ENCODE peak calls at places on chromosome 4, in ten cellular contexts. E is AG10803, V is bronchial epithelial cell, C is GM12878, P is fibroblast of lung, M is AG04450, I is transverse colon, O is mucosa of descending colon, N is fibroblast of pulmonary artery, U is dorsolateral prefrontal cortex. R is an unnamed sample.

GRCh38 chr4:151099976-151100417 is 569 bp downstream of the RPS3A start:
- DNase-seq in E (peak; percentile 61), M (no peak), I (no peak), O (no peak), C (no peak), P (peak; percentile 45), N (peak; percentile 43), U (no peak), V (peak; percentile 29), R (peak; percentile 40)

GRCh38 chr4:151610229-151610628 is 150.6 kb downstream of the GATB start:
- DNase-seq in V (no peak), M (no peak), C (no peak), E (no peak), I (no peak), U (no peak), N (no peak), O (no peak), P (no peak), R (no peak)

GRCh38 chr4:126888968-126889367 is 743.8 kb upstream of the INTU start:
- DNase-seq in C (no peak), N (peak; percentile 26), M (no peak), U (no peak), E (peak; percentile 53), I (no peak), V (peak; percentile 43), O (no peak), P (peak; percentile 67), R (peak; percentile 53)

GRCh38 chr4:57153207-57153606 is 43.0 kb upstream of the IGFBP7 start:
- DNase-seq in O (no peak), V (no peak), C (no peak), E (no peak), U (no peak), P (no peak), M (no peak), N (no peak), I (no peak), R (no peak)

GRCh38 chr4:183987529-183987946 is 82.4 kb downstream of the STOX2 start:
- DNase-seq in I (peak; percentile 66), N (peak; percentile 86), O (peak; percentile 67), E (peak; percentile 74), P (peak; percentile 87), C (no peak), M (peak; percentile 65), U (peak; percentile 77), V (peak; percentile 98), R (peak; percentile 84)

GRCh38 chr4:111943796-111944203 is 201.5 kb upstream of the FAM241A start:
- DNase-seq in M (no peak), V (peak; percentile 69), O (no peak), P (peak; percentile 40), N (peak; percentile 55), I (peak; percentile 61), U (no peak), C (no peak), E (peak; percentile 54), R (peak; percentile 17)

GRCh38 chr4:137651128-137651527 is 118.8 kb upstream of the PCDH18 start:
- DNase-seq in I (no peak), P (peak; percentile 63), N (peak; percentile 31), C (no peak), M (no peak), O (no peak), E (peak; percentile 62), U (no peak), V (no peak), R (peak; percentile 76)

GRCh38 chr4:42923431-42923830 is 30.9 kb downstream of the GRXCR1 start:
- DNase-seq in M (no peak), E (no peak), N (no peak), P (no peak), I (no peak), C (no peak), O (no peak), V (no peak), U (no peak), R (no peak)

GRCh38 chr4:120730777-120731320 is 191.7 kb downstream of the PRDM5 start:
- DNase-seq in V (no peak), P (no peak), O (no peak), M (no peak), E (no peak), U (no peak), N (no peak), I (no peak), C (no peak), R (no peak)

GRCh38 chr4:166293551-166293950 is 420.5 kb downstream of the TLL1 start:
- DNase-seq in N (peak; percentile 43), E (no peak), M (no peak), P (no peak), V (no peak), O (no peak), I (no peak), C (no peak), U (no peak), R (no peak)

GRCh38 chr4:155802573-155802972 is 43.8 kb downstream of the GUCY1B1 start:
- DNase-seq in E (no peak), N (no peak), M (no peak), I (no peak), C (no peak), U (no peak), V (no peak), P (peak; percentile 53), O (no peak), R (no peak)

GRCh38 chr4:37631551-37631950 is 54.6 kb downstream of the RELL1 start:
- DNase-seq in E (peak; percentile 78), N (peak; percentile 74), I (peak; percentile 26), V (no peak), M (peak; percentile 18), P (peak; percentile 73), O (no peak), U (no peak), C (no peak), R (peak; percentile 34)

GRCh38 chr4:102114118-102114630 is 231.1 kb downstream of the SLC39A8 start:
- DNase-seq in V (no peak), C (no peak), M (no peak), N (no peak), I (no peak), O (no peak), P (no peak), E (no peak), U (no peak), R (no peak)

DNA sequence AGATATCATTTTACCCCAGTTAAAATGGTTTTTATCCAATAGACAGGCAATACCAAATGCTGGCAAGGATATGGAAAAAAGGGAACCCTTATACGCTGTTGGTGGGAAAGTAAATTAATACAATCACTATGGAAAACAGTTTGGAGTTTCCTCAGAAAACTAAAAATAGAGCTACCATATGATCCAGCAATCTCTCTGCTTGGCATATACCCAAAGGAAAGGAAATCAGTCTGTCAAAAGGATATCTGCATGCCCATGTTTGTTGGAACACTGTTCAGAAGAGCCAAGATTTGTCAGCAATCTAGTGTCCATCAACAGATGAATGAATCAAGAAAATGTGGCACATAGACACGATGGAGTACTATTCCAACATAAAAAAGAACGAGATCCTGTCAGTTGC is 91.0 kb upstream of the SH3RF1 start:
- DNase-seq in C (no peak), V (no peak), N (no peak), O (no peak), M (no peak), U (no peak), P (no peak), E (no peak), I (no peak), R (no peak)
- TF ChIP-seq CTCF in C (no peak), V (no peak), N (no peak), O (no peak), M (no peak), U (no peak), P (no peak), E (no peak), I (no peak), R (no peak)

GRCh38 chr4:93018243-93018642 is 714.5 kb downstream of the GRID2 start:
- DNase-seq in V (no peak), P (no peak), O (no peak), I (no peak), N (no peak), M (no peak), U (no peak), C (no peak), E (no peak), R (no peak)
- H3K4me3 ChIP-seq in V (no peak overlapping the region), P (no peak overlapping the region), O (no peak overlapping the region), I (no peak overlapping the region), N (no peak overlapping the region), M (no peak overlapping the region), U (no peak overlapping the region), C (no peak overlapping the region), E (no peak overlapping the region), R (no peak overlapping the region)

GRCh38 chr4:32462944-32463343 is 1742.8 kb downstream of the PCDH7 start:
- DNase-seq in P (peak; percentile 45), E (peak; percentile 4), C (no peak), N (peak; percentile 55), M (no peak), V (peak; percentile 38), U (no peak), O (no peak), I (no peak), R (peak; percentile 5)
- TF ChIP-seq CTCF in P (no peak), E (peak; percentile 54), C (peak; percentile 57), N (peak; percentile 70), M (peak; percentile 46), V (peak; percentile 64), U (peak; percentile 34), O (no peak), I (no peak), R (peak; percentile 42)

GRCh38 chr4:5045099-5045498 is 6.2 kb upstream of the STK32B start:
- DNase-seq in V (no peak), U (no peak), I (peak; percentile 18), O (no peak), E (peak; percentile 58), M (no peak), P (no peak), C (no peak), N (no peak), R (peak; percentile 43)
- H3K4me3 ChIP-seq in V (no peak overlapping the region), U (no peak overlapping the region), I (no peak overlapping the region), O (no peak overlapping the region), E (no peak overlapping the region), M (no peak overlapping the region), P (no peak overlapping the region), C (no peak overlapping the region), N (no peak overlapping the region), R (no peak overlapping the region)

GRCh38 chr4:93633721-93634120 is 194.8 kb upstream of the ATOH1 start:
- DNase-seq in U (no peak), C (no peak), N (no peak), O (no peak), E (no peak), V (no peak), I (no peak), P (no peak), M (no peak), R (no peak)
- TF ChIP-seq CTCF in U (no peak), C (no peak), N (no peak), O (no peak), E (no peak), V (no peak), I (no peak), P (no peak), M (no peak), R (no peak)

R was measured in astrocyte of the spinal cord.